ENCODE peak calls at places on chromosomes 5 and 9, in seven cellular contexts. Q is islet precursor cell; O is EH; P is hippocampal formation; T is stimulated activated CD4-positive, alpha-beta T cell treated with anti-CD3 and anti-CD28 coated beads, Interleukin-1b, Interleukin-23, amount 100 ng/mL, for 24 hours; C is kidney epithelial cell; J is endothelial cell. E is an unnamed sample.
A peak's percentile ranks its signal among the peaks of the same experiment; 100 is the strongest.

GRCh38 chr5:173291722-173292658 is 36.2 kb downstream of the STC2 start:
- DNase-seq in Q (peak; percentile 60), O (peak; percentile 86), P (no peak), T (no peak), C (no peak), J (no peak), E (peak; percentile 79)

GRCh38 chr5:87195104-87195581 is 72.5 kb upstream of the RASA1 start:
- DNase-seq in Q (no peak), O (peak; percentile 81), P (no peak), T (peak; percentile 11), C (no peak), J (no peak), E (no peak)

GRCh38 chr9:23842531-23843129 is 16.6 kb upstream of the ELAVL2 start:
- DNase-seq in Q (no peak), O (no peak), P (no peak), T (no peak), C (no peak), J (no peak), E (peak; percentile 49)

GRCh38 chr5:169344629-169345028 is 43.7 kb upstream of the SLIT3 start:
- DNase-seq in Q (no peak), O (peak; percentile 69), P (no peak), T (no peak), C (no peak), J (no peak), E (no peak)

GRCh38 chr5:6246820-6247437 is 131.4 kb downstream of the MED10 start:
- DNase-seq in Q (no peak), O (no peak), P (no peak), T (no peak), C (no peak), J (no peak), E (peak; percentile 21)

GRCh38 chr5:131466171-131466766 is 168.8 kb downstream of the RAPGEF6 start:
- DNase-seq in Q (no peak), O (peak; percentile 73), P (no peak), T (no peak), C (peak; percentile 38), J (no peak), E (no peak)

GRCh38 chr5:116084231-116084630 is 594 bp upstream of the COMMD10 start:
- DNase-seq in Q (no peak), O (peak; percentile 37), P (no peak), T (no peak), C (no peak), J (no peak), E (peak; percentile 34)

GRCh38 chr5:122498163-122498562 is 186.1 kb downstream of the SNCAIP start:
- DNase-seq in Q (peak; percentile 73), O (peak; percentile 25), P (peak; percentile 22), T (no peak), C (no peak), J (peak; percentile 24), E (peak; percentile 87)

GRCh38 chr9:99595796-99596195 is 225.9 kb upstream of the NR4A3 start:
- DNase-seq in Q (no peak), O (no peak), P (no peak), T (no peak), C (no peak), J (no peak), E (no peak)

GRCh38 chr5:36887532-36887931 is 11.0 kb downstream of the NIPBL start:
- DNase-seq in Q (no peak), O (no peak), P (no peak), T (no peak), C (no peak), J (no peak), E (no peak)

GRCh38 chr5:14668247-14668646 is 3.7 kb downstream of the OTULIN start:
- DNase-seq in Q (no peak), O (no peak), P (no peak), T (no peak), C (no peak), J (no peak), E (no peak)

GRCh38 chr5:7773178-7773577 is 77.8 kb downstream of the CFAP90 start:
- DNase-seq in Q (no peak), O (no peak), P (no peak), T (no peak), C (no peak), J (no peak), E (no peak)

GRCh38 chr5:126872558-126873349 is 95.8 kb downstream of the LMNB1 start:
- DNase-seq in Q (peak; percentile 23), O (no peak), P (no peak), T (no peak), C (no peak), J (no peak), E (no peak)

GRCh38 chr5:139647406-139648204 is 544 bp upstream of the CXXC5 start:
- DNase-seq in Q (peak; percentile 60), O (no peak), P (no peak), T (no peak), C (no peak), J (no peak), E (peak; percentile 69)

GRCh38 chr5:173573126-173573960 is 43.1 kb downstream of the BOD1 start:
- DNase-seq in Q (peak; percentile 87), O (peak; percentile 71), P (peak; percentile 47), T (peak; percentile 49), C (peak; percentile 5), J (peak; percentile 91), E (peak; percentile 65)

GRCh38 chr5:115640274-115640673 is 14.4 kb upstream of the TMED7 start:
- DNase-seq in Q (no peak), O (no peak), P (no peak), T (no peak), C (no peak), J (no peak), E (no peak)

GRCh38 chr5:73363911-73364730 is 84.5 kb downstream of the FOXD1 start:
- DNase-seq in Q (no peak), O (peak; percentile 79), P (no peak), T (no peak), C (no peak), J (no peak), E (peak; percentile 45)

GRCh38 chr5:74919487-74919886 is 53.3 kb upstream of the FAM169A start:
- DNase-seq in Q (no peak), O (peak; percentile 75), P (peak; percentile 86), T (no peak), C (no peak), J (no peak), E (peak; percentile 72)

GRCh38 chr5:134851307-134851923 is 5.6 kb downstream of the C5orf24 start:
- DNase-seq in Q (no peak), O (peak; percentile 74), P (no peak), T (no peak), C (no peak), J (no peak), E (peak; percentile 14)

GRCh38 chr5:144125163-144125726 is 45.2 kb downstream of the YIPF5 start:
- DNase-seq in Q (peak; percentile 61), O (peak; percentile 13), P (no peak), T (no peak), C (no peak), J (no peak), E (peak; percentile 25)

GRCh38 chr5:78127875-78128274 is 166.6 kb downstream of the AP3B1 start:
- DNase-seq in Q (peak; percentile 52), O (peak; percentile 1), P (no peak), T (no peak), C (no peak), J (peak; percentile 29), E (peak; percentile 19)